ENCODE peak calls at places on chromosomes 3 and 15, in five cellular contexts. C is stimulated activated CD4-positive, alpha-beta T cell treated with anti-CD3 and anti-CD28 coated beads, Interleukin-1b, Interleukin-23, amount 100 ng/mL, for 24 hours; V is HS-5; F is RCC 7860; R is activated T-helper 1 cell treated with Interleukin-2 at 50 U/mL for 16 hours. P is an unnamed sample.

GRCh38 chr15:55221090-55222011 is 24.6 kb upstream of the RSL24D1 start:
- DNase-seq in C (no peak), V (peak), F (peak), R (no peak), P (peak)

GRCh38 chr3:191353022-191353777 is 22.9 kb upstream of the UTS2B start:
- DNase-seq in C (no peak), V (no peak), F (no peak), R (no peak), P (no peak)

GRCh38 chr15:51386029-51386428 is 44.6 kb downstream of the GLDN start:
- DNase-seq in C (no peak), V (no peak), F (no peak), R (no peak), P (no peak)

GRCh38 chr3:27511724-27512422 is 27.7 kb upstream of the SLC4A7 start:
- DNase-seq in C (no peak), V (no peak), F (no peak), R (no peak), P (no peak)

GRCh38 chr3:13657660-13658435 is 108.9 kb downstream of the FBLN2 start:
- DNase-seq in C (peak), V (no peak), F (no peak), R (peak), P (no peak)

GRCh38 chr15:95169701-95170459 is 938.5 kb downstream of the MCTP2 start:
- DNase-seq in C (no peak), V (no peak), F (no peak), R (no peak), P (peak)

GRCh38 chr3:171364500-171364899 is 95.7 kb downstream of the TNIK start:
- DNase-seq in C (no peak), V (no peak), F (no peak), R (no peak), P (no peak)

GRCh38 chr3:156630081-156630772 is 44.2 kb upstream of the TIPARP start:
- DNase-seq in C (no peak), V (no peak), F (no peak), R (no peak), P (no peak)

GRCh38 chr3:197028711-197029510 is 706 bp downstream of the MELTF start:
- DNase-seq in C (no peak), V (no peak), F (no peak), R (no peak), P (no peak)

GRCh38 chr3:77042892-77043291 is 3.0 kb downstream of the ROBO2 start:
- DNase-seq in C (no peak), V (no peak), F (no peak), R (no peak), P (no peak)

GRCh38 chr15:39273805-39274411 is 307.0 kb upstream of the THBS1 start:
- DNase-seq in C (no peak), V (no peak), F (no peak), R (no peak), P (no peak)

GRCh38 chr15:39429898-39430357 is 151.0 kb upstream of the THBS1 start:
- DNase-seq in C (no peak), V (peak), F (peak), R (no peak), P (peak)

GRCh38 chr3:44065311-44065710 is 176.4 kb upstream of the TOPAZ1 start:
- DNase-seq in C (no peak), V (no peak), F (peak), R (no peak), P (no peak)

GRCh38 chr3:189146842-189147241 is 24.9 kb upstream of the TPRG1 start:
- DNase-seq in C (no peak), V (no peak), F (no peak), R (no peak), P (no peak)

GRCh38 chr3:193507566-193507965 is 47.1 kb downstream of the ATP13A4 start:
- DNase-seq in C (no peak), V (no peak), F (no peak), R (no peak), P (no peak)

GRCh38 chr3:20572473-20572872 is 386.5 kb upstream of the SGO1 start:
- DNase-seq in C (no peak), V (no peak), F (no peak), R (no peak), P (no peak)

GRCh38 chr3:24185738-24186384 is 240.8 kb downstream of the NR1D2 start:
- DNase-seq in C (no peak), V (peak), F (peak), R (no peak), P (no peak)

GRCh38 chr3:99866167-99866810 is 48.6 kb downstream of the CMSS1 start:
- DNase-seq in C (no peak), V (no peak), F (peak), R (no peak), P (peak)

GRCh38 chr3:138912237-138912636 is 34.7 kb downstream of the FOXL2 start:
- DNase-seq in C (no peak), V (no peak), F (no peak), R (no peak), P (no peak)

GRCh38 chr15:38626443-38627050 is 61.9 kb upstream of the RASGRP1 start:
- DNase-seq in C (no peak), V (no peak), F (no peak), R (no peak), P (no peak)

GRCh38 chr3:133750201-133750748 is 4.1 kb downstream of the TF start:
- DNase-seq in C (no peak), V (no peak), F (no peak), R (no peak), P (no peak)

GRCh38 chr3:145190138-145190537 is 970.8 kb downstream of the PLOD2 start:
- DNase-seq in C (no peak), V (no peak), F (no peak), R (no peak), P (no peak)

P was measured in BJ.